ENCODE peak calls at places on chromosomes 7 and 10, in ten cellular contexts. D, F, V, H, Q, B, E, X, O and W are unnamed samples.

GRCh38 chr10:116011929-116012328 is 261.1 kb downstream of the GFRA1 start:
- DNase-seq in B (no peak), F (no peak), V (no peak), D (no peak), O (no peak), X (no peak), Q (no peak), H (no peak), E (no peak), W (no peak)

GRCh38 chr10:132939957-132940790 is 2.2 kb downstream of the CFAP46 start:
- DNase-seq in Q (peak; percentile 41), H (peak; percentile 62), B (peak; percentile 88), V (peak; percentile 27), D (no peak), O (no peak), X (peak; percentile 20), E (peak; percentile 81), F (no peak), W (no peak)

GRCh38 chr10:117734626-117735405 is 192.3 kb downstream of the EMX2 start:
- DNase-seq in B (no peak), E (no peak), O (no peak), D (no peak), H (no peak), F (no peak), Q (no peak), V (no peak), X (no peak), W (no peak)

GRCh38 chr7:12839508-12840153 is 152.2 kb downstream of the ARL4A start:
- DNase-seq in E (peak; percentile 16), X (no peak), Q (no peak), D (no peak), V (no peak), F (no peak), H (no peak), O (no peak), B (no peak), W (no peak)

GRCh38 chr10:35056686-35057085 is 33.5 kb downstream of the CUL2 start:
- DNase-seq in B (no peak), V (no peak), O (no peak), E (no peak), Q (no peak), X (no peak), F (no peak), H (no peak), D (no peak), W (no peak)

GRCh38 chr10:34999532-34999931 is 90.6 kb downstream of the CUL2 start:
- DNase-seq in E (no peak), F (no peak), V (no peak), X (no peak), B (no peak), Q (no peak), H (no peak), D (no peak), O (no peak), W (no peak)

GRCh38 chr7:135934651-135935050 is 42.5 kb downstream of the MTPN start:
- DNase-seq in O (no peak), F (no peak), Q (no peak), B (no peak), E (no peak), X (no peak), V (no peak), H (no peak), D (no peak), W (no peak)

GRCh38 chr7:16051561-16052280 is 365.2 kb upstream of the MEOX2 start:
- DNase-seq in X (peak; percentile 57), D (no peak), F (no peak), E (no peak), Q (no peak), V (no peak), H (no peak), O (no peak), B (no peak), W (no peak)

GRCh38 chr7:22582860-22583640 is 83.1 kb upstream of the STEAP1B start:
- DNase-seq in F (no peak), O (no peak), Q (no peak), H (peak; percentile 86), X (peak; percentile 95), V (peak; percentile 77), B (no peak), D (no peak), E (peak; percentile 77), W (no peak)

GRCh38 chr7:87380905-87381304 is 35.4 kb downstream of the CROT start:
- DNase-seq in H (no peak), X (no peak), E (no peak), F (no peak), V (no peak), Q (no peak), B (no peak), O (no peak), D (no peak), W (no peak)

GRCh38 chr7:120874016-120874415 is 16.1 kb upstream of the TSPAN12 start:
- DNase-seq in F (no peak), B (no peak), D (no peak), H (no peak), Q (no peak), V (no peak), O (no peak), X (no peak), E (no peak), W (no peak)

GRCh38 chr10:130022071-130022470 is 58.0 kb upstream of the EBF3 start:
- DNase-seq in X (no peak), D (no peak), V (no peak), B (no peak), F (no peak), H (no peak), E (no peak), O (no peak), Q (no peak), W (no peak)

GRCh38 chr10:130025326-130025725 is 61.3 kb upstream of the EBF3 start:
- DNase-seq in H (no peak), V (peak; percentile 18), F (no peak), B (no peak), X (no peak), E (no peak), O (no peak), Q (no peak), D (no peak), W (no peak)

GRCh38 chr10:130022501-130023299 is 58.6 kb upstream of the EBF3 start:
- DNase-seq in O (no peak), D (no peak), Q (no peak), B (no peak), V (no peak), H (no peak), E (peak; percentile 3), X (peak; percentile 88), F (no peak), W (no peak)

GRCh38 chr10:130024779-130025178 is 60.7 kb upstream of the EBF3 start:
- DNase-seq in H (no peak), D (no peak), B (no peak), Q (no peak), O (no peak), E (no peak), V (no peak), F (no peak), X (no peak), W (no peak)

GRCh38 chr10:130023454-130024230 is 59.6 kb upstream of the EBF3 start:
- DNase-seq in F (no peak), V (no peak), E (peak; percentile 2), X (no peak), H (no peak), O (no peak), Q (no peak), B (no peak), D (no peak), W (no peak)
- H3K27ac ChIP-seq in F (no peak overlapping the region), V (no peak overlapping the region), E (no peak overlapping the region), X (no peak overlapping the region), H (no peak overlapping the region), O (no peak overlapping the region), Q (no peak overlapping the region), B (no peak overlapping the region), D (no peak overlapping the region), W (no peak overlapping the region)

GRCh38 chr10:37222046-37222445 is 96.6 kb downstream of the ANKRD30A start:
- DNase-seq in B (no peak), O (no peak), F (no peak), D (no peak), X (no peak), H (no peak), Q (no peak), V (no peak), E (no peak), W (no peak)

GRCh38 chr10:37226524-37226923 is 101.1 kb downstream of the ANKRD30A start:
- DNase-seq in B (no peak), F (no peak), E (no peak), H (peak; percentile 46), O (no peak), D (no peak), Q (no peak), V (no peak), X (no peak), W (no peak)

DNA sequence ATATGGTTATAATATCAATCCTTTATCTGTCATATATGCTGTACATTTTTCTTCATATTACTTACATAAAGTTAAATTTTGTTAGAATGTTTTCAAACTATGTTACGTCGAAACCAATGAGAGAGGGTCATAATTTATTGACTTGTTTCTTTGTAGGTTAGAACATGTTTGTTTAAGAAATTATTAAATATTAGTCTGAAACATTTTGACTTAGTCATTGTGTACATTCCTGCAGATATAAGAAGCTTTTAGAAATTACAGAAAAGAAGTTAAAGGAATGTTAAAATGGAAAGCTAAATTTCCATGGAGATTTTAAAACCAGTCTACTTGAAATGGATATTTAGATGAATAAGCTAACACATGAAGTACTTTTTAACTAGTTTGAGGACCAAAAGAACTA is 99.8 kb downstream of the ANKRD30A start:
- DNase-seq in B (no peak), H (peak; percentile 63), D (no peak), V (no peak), F (no peak), X (no peak), O (no peak), Q (no peak), E (no peak), W (no peak)
- H3K9me3 ChIP-seq in B (no peaks in the 10 kb centered on the region), H (peaks cover 3% of the 10 kb centered on the region), D (no peaks in the 10 kb centered on the region), V (no peaks in the 10 kb centered on the region), F (no peaks in the 10 kb centered on the region), X (peaks cover 3% of the 10 kb centered on the region), O (no peaks in the 10 kb centered on the region), Q (no peaks in the 10 kb centered on the region), E (no peaks in the 10 kb centered on the region), W (no peaks in the 10 kb centered on the region)

DNA sequence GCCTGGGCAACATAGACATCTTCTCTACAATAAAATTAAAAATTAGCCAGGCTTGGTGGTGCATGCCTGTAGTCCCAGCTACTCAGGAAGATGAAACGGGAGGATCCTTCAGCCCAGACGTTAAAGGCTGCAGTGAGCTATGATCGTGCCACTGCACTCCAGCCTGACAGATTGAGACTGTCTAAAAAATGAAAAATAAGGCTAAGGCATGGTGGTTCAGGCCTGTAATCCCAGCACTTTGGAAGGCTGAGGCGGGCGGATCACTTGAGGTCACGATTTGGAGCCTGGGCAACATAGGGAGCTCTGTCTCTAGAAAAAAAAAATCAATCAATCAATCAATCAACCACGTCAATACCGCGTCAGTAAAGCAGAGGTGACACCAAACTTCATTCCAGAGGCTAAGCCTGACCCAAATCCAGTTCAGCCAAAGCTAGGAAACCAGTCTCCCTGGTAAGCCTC is 31.1 kb downstream of the MRPS24 start:
- DNase-seq in X (no peak), O (no peak), B (no peak), D (no peak), V (peak; percentile 3), E (no peak), H (no peak), Q (no peak), F (no peak), W (no peak)
- H3K27ac ChIP-seq in X (no peak overlapping the region), O (no peak overlapping the region), B (no peak overlapping the region), D (no peak overlapping the region), V (no peak overlapping the region), E (no peak overlapping the region), H (peak overlapping the region; percentile 76), Q (no peak overlapping the region), F (no peak overlapping the region), W (no peak overlapping the region)

GRCh38 chr10:129852829-129853228 is 111.2 kb downstream of the EBF3 start:
- DNase-seq in H (no peak), E (no peak), F (no peak), D (no peak), X (no peak), B (no peak), O (no peak), V (no peak), Q (no peak), W (no peak)
- H3K9me3 ChIP-seq in H (peaks cover 5% of the 10 kb centered on the region), E (no peaks in the 10 kb centered on the region), F (peaks cover 11% of the 10 kb centered on the region), D (no peaks in the 10 kb centered on the region), X (no peaks in the 10 kb centered on the region), B (no peaks in the 10 kb centered on the region), O (no peaks in the 10 kb centered on the region), V (no peaks in the 10 kb centered on the region), Q (no peaks in the 10 kb centered on the region), W (no peaks in the 10 kb centered on the region)